ENCODE peak calls at places on chromosomes 6 and 20, in four cellular contexts. I is ovary, C is endodermal cell, J is heart left ventricle. H is an unnamed sample. For H3K9me3, the result is how much of the 10 kb centered on the place peaks cover.

GRCh38 chr20:41248371-41249024 is 69.0 kb downstream of the ZHX3 start:
- DNase-seq in C (no peak), J (no peak), I (peak), H (no peak)

GRCh38 chr6:109336221-109336955 is 45.9 kb downstream of the CD164 start:
- DNase-seq in J (no peak), I (no peak), C (no peak), H (no peak)

GRCh38 chr6:11271637-11272036 is 39.2 kb upstream of the NEDD9 start:
- DNase-seq in C (no peak), I (no peak), J (no peak), H (peak)

GRCh38 chr6:144768676-144769599 is 483.8 kb downstream of the UTRN start:
- DNase-seq in C (no peak), I (no peak), J (no peak), H (no peak)

GRCh38 chr6:36273802-36274201 is 3.9 kb downstream of the PNPLA1 start:
- DNase-seq in C (no peak), I (no peak), J (no peak), H (no peak)

GRCh38 chr6:21846541-21847451 is 253.2 kb downstream of the SOX4 start:
- DNase-seq in I (no peak), J (no peak), C (no peak), H (no peak)

GRCh38 chr20:37755665-37756064 is 61.8 kb downstream of the CTNNBL1 start:
- DNase-seq in J (no peak), I (no peak), C (no peak), H (no peak)

GRCh38 chr6:110554966-110555460 is 78.6 kb upstream of the SLC22A16 start:
- DNase-seq in C (no peak), I (no peak), J (no peak), H (no peak)

GRCh38 chr6:84362180-84362821 is 134.9 kb upstream of the CEP162 start:
- DNase-seq in J (no peak), I (no peak), C (no peak), H (no peak)

GRCh38 chr6:40054602-40055001 is 120.3 kb upstream of the MOCS1 start:
- DNase-seq in I (no peak), C (no peak), J (no peak), H (no peak)

GRCh38 chr6:157449610-157450009 is 68.6 kb downstream of the ZDHHC14 start:
- DNase-seq in I (no peak), C (no peak), J (no peak), H (no peak)

GRCh38 chr20:35947907-35948306 is 6.4 kb downstream of the SCAND1 start:
- DNase-seq in I (no peak), J (no peak), C (no peak), H (no peak)

GRCh38 chr6:51571168-51571567 is 516.2 kb downstream of the PKHD1 start:
- DNase-seq in I (no peak), J (no peak), C (no peak), H (no peak)

GRCh38 chr6:11908706-11909105 is 103.4 kb upstream of the HIVEP1 start:
- DNase-seq in J (no peak), C (no peak), I (no peak), H (no peak)

DNA sequence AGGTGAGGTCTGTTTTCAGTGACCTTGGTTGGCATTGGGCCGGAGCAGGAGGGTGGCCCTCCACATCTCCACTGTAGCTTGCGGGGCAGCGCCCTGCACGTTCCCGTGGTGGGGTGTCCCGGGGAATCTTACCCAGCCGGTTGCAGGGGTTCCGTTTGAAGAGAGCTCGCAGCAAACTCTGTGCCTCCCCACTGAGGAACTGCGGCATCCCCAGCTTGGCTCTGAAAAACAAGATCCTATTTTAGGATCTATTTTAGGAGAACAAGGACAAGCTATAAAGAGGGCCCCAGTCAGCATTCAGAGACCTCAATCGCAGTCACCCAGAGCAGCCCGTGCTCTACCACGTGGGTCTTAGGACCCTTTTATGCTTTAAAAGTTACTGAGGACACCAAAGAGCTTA is 97.8 kb downstream of the RAMACL start:
- DNase-seq in C (no peak), I (no peak), J (no peak), H (no peak)
- H3K9me3 ChIP-seq in C (under half), I (under half), J (under half), H (under half)

DNA sequence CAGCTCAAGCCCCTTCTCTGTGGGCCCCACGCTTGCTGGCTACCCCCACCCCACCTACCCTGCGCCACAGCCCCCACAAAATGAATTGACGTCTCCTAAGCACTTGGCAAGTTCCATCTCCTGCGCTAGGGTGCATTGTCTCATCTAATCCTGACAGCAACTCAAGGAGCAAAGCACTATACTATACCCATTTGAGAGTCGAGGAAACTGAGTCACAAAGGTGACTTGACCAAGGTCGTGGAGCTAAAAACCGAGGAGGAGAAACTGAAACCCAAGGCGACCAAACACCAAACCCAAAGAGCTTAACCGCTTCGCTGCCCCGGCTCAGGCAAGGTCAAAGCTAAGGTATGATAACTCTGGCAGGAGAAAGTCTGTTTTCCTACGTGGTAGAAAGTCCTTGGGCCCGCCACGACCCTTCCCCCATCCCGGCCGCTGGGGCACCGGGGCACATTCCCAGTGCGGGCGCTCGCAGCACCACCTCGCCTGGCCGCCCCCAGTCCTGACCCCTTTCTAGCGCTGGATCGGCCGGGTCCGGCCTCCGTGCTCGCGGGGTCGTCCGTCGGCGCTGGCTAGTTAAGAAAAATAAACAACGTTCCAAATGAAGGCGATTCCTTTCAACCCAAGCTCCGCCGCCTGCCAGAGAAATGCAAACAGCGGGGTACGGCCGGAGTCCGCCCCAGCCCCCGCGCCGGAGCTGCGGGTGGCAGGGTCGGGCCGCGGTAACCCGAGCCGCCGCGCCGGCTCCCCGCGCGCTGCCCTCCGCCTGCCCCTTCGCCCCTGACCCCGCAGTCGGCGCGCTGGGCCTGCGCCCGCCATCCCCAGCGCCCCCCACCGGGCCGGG is 37.3 kb downstream of the NCR2 start:
- DNase-seq in J (no peak), C (peak), I (no peak), H (no peak)
- TF ChIP-seq CTCF in J (no peak), C (no peak), I (no peak), H (no peak)

DNA sequence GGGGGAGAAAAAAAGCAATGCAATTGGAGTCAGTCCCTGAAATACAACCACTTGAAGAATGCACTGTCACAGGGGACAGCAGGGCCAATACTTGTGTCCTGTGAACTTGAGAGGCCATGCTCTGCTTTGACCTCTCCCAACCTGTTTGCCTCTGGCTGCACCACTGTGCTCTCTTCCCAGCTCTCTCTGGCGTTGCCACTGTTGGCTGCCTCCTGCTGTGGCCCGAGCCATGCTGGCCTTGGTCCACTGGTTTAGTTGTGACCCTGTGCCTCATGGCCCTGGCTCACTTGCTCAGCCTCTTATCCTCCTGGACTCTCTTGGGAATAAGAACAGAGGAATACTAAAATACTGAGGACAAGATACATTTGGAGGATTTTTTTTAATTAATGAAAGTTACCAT is 14.5 kb upstream of the FBXO30 start:
- DNase-seq in I (no peak), J (no peak), C (peak), H (no peak)
- H3K27ac ChIP-seq in I (no peak), J (no peak), C (no peak), H (no peak)

DNA sequence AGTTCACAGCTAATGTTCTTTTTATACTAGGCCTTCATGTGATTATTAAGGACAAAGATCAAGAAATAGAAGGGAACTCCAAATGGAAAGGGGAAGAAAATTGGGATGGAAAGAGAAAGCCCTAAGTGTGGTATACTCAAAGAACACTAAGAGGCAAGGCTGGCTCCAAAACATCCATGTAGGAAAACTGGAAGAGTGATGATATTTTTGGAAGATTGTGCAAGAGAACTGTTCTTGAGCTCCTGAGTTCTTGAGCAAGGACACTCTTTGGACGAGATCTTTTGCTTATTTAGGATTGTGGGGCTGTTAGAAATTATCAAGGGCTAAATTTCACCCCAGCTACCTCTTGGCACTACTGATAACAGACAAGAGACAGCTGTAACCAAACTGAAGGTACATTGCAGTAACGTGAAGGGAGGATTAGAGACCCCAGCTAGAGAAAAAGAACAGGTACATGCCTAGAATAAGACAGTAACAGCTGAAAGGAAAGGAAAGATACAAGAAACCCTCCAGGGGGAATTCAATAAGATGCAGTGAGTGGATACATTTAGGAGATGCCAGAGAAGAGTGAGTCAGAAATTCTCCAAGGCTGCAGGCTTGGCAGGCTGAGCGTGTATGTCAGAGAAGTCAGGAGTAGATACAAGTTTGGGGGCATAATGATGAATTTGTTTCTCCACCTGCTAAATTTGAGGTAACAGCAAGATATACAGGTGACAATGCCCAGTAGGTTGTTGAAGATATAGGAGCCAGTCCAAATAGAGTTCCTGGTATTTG is 69.7 kb downstream of the CBLN4 start:
- DNase-seq in J (no peak), I (peak), C (no peak), H (no peak)
- H3K9me3 ChIP-seq in J (under half), I (under half), C (half or more), H (under half)

GRCh38 chr6:151370509-151371078 is 20.8 kb downstream of the ZBTB2 start:
- DNase-seq in C (peak), J (no peak), I (no peak), H (no peak)
- TF ChIP-seq CTCF in C (peak), J (no peak), I (no peak), H (no peak)

GRCh38 chr20:58797371-58798050 is 53.2 kb downstream of the GNAS-AS1 start:
- DNase-seq in I (no peak), C (no peak), J (no peak), H (no peak)

GRCh38 chr20:58803533-58803932 is 47.2 kb downstream of the GNAS-AS1 start:
- DNase-seq in I (no peak), C (no peak), J (peak), H (no peak)

GRCh38 chr20:58802061-58802460 is 48.6 kb downstream of the GNAS-AS1 start:
- DNase-seq in I (no peak), J (no peak), C (no peak), H (no peak)

GRCh38 chr20:58795923-58796245 is 54.8 kb downstream of the GNAS-AS1 start:
- DNase-seq in J (no peak), C (no peak), I (no peak), H (no peak)

GRCh38 chr20:58800134-58800650 is 50.5 kb downstream of the GNAS-AS1 start:
- DNase-seq in J (peak), C (peak), I (no peak), H (no peak)
- H3K27ac ChIP-seq in J (no peak), C (no peak), I (no peak), H (no peak)

GRCh38 chr6:165260462-165260861 is 48.9 kb downstream of the C6orf118 start:
- DNase-seq in J (no peak), I (no peak), C (no peak), H (no peak)

GRCh38 chr6:165266236-165267025 is 43.0 kb downstream of the C6orf118 start:
- DNase-seq in J (no peak), C (no peak), I (no peak), H (no peak)
- H3K9me3 ChIP-seq in J (under half), C (under half), I (under half), H (under half)

H was measured in vagina.